ENCODE peak calls at places on chromosomes 4 and X, in eight cellular contexts. G, W, Q, R, B, E, V and D are unnamed samples.

GRCh38 chr4:8553958-8554357 is 26.2 kb upstream of the GPR78 start:
- ATAC-seq in G (no peak), W (no peak), Q (no peak), R (no peak), B (no peak), E (no peak), V (no peak), D (no peak)

GRCh38 chrX:32874839-32875238 is 336.5 kb downstream of the DMD start:
- ATAC-seq in G (no peak), W (no peak), Q (no peak), R (no peak), B (no peak), E (no peak), V (no peak), D (no peak)

GRCh38 chr4:94548571-94548970 is 96.8 kb downstream of the PDLIM5 start:
- ATAC-seq in G (peak; percentile 89), W (peak; percentile 82), Q (peak; percentile 93), R (peak; percentile 56), B (peak; percentile 30), E (peak; percentile 89), V (peak; percentile 87), D (peak; percentile 22)

GRCh38 chr4:3079694-3080123 is 5.2 kb downstream of the HTT start:
- ATAC-seq in G (no peak), W (no peak), Q (no peak), R (peak; percentile 10), B (no peak), E (no peak), V (no peak), D (no peak)

GRCh38 chr4:40607224-40607623 is 22.4 kb downstream of the RBM47 start:
- ATAC-seq in G (no peak), W (no peak), Q (no peak), R (peak; percentile 55), B (no peak), E (no peak), V (no peak), D (peak; percentile 16)

GRCh38 chrX:38692961-38693360 is 108.3 kb upstream of the MID1IP1 start:
- ATAC-seq in G (no peak), W (no peak), Q (no peak), R (no peak), B (no peak), E (no peak), V (no peak), D (no peak)

GRCh38 chr4:151429957-151430548 is 21.1 kb downstream of the FHIP1A start:
- ATAC-seq in G (no peak), W (no peak), Q (no peak), R (no peak), B (peak; percentile 61), E (no peak), V (no peak), D (no peak)

GRCh38 chrX:133435544-133436124 is 20.3 kb upstream of the GPC4 start:
- ATAC-seq in G (no peak), W (no peak), Q (no peak), R (no peak), B (peak; percentile 35), E (no peak), V (no peak), D (no peak)

GRCh38 chrX:30889147-30890125 is at the start of gene TAB3:
- ATAC-seq in G (peak; percentile 98), W (peak; percentile 92), Q (peak; percentile 96), R (peak; percentile 89), B (peak; percentile 97), E (peak; percentile 96), V (peak; percentile 96), D (peak; percentile 97)

GRCh38 chr4:40238700-40239548 is 42.1 kb downstream of the RHOH start:
- ATAC-seq in G (peak; percentile 44), W (peak; percentile 86), Q (no peak), R (peak; percentile 58), B (peak; percentile 78), E (no peak), V (no peak), D (no peak)

GRCh38 chrX:154719132-154719675 is 31.7 kb downstream of the GAB3 start:
- ATAC-seq in G (peak; percentile 62), W (no peak), Q (peak; percentile 52), R (peak; percentile 48), B (peak; percentile 25), E (no peak), V (peak; percentile 56), D (peak; percentile 22)

GRCh38 chr4:55012363-55013255 is 112.8 kb downstream of the KDR start:
- ATAC-seq in G (no peak), W (no peak), Q (no peak), R (no peak), B (no peak), E (no peak), V (no peak), D (peak; percentile 28)

GRCh38 chr4:11614426-11614825 is 185.7 kb upstream of the HS3ST1 start:
- ATAC-seq in G (no peak), W (peak; percentile 86), Q (peak; percentile 59), R (no peak), B (no peak), E (no peak), V (peak; percentile 71), D (no peak)

GRCh38 chrX:103614999-103615398 is 7.2 kb downstream of the TCEAL3 start:
- ATAC-seq in G (no peak), W (no peak), Q (no peak), R (no peak), B (no peak), E (no peak), V (peak; percentile 41), D (no peak)

GRCh38 chr4:128379860-128380259 is 92.2 kb upstream of the PGRMC2 start:
- ATAC-seq in G (peak; percentile 77), W (peak; percentile 97), Q (peak; percentile 56), R (peak; percentile 89), B (no peak), E (peak; percentile 53), V (peak; percentile 27), D (no peak)

DNA sequence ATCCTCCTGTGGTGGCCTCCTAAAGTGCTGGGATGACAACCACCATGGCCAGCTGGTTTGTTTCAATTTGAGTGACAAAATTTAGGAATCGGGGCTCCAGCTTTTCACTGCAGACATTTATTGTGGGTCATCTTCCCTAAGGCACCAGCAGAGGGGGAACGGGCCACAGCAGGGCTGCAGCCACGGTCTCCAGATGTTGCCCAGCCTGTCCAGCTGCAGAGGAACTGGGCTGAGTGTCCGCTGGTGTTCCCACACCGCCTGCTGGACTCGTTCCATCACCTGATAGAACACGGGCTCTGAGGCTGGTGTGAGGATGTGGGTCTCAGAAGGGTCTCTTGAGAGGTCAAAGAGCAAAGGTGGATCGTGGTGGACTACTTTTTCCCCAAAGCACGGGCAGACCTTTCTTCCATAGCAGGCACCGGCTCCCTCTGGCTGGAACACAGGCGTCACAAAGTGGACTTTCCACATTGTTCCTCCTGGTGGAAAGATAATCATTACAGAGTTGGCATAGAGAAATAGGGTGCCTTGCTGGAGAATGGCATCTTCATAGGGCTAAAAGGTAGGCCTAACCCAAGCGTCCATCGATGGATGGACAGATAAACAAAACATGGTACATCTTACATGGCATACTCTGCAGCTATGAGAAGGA is 5.7 kb upstream of the ARSD start:
- ATAC-seq in G (no peak), W (no peak), Q (no peak), R (peak; percentile 50), B (no peak), E (no peak), V (no peak), D (no peak)
- TF ChIP-seq POLR2A in G (no peak), W (no peak), Q (no peak), R (no peak), B (no peak), E (no peak), V (no peak), D (no peak)

GRCh38 chrX:149513713-149514427 is 8.8 kb upstream of the IDS start:
- ATAC-seq in G (peak; percentile 10), W (no peak), Q (no peak), R (no peak), B (no peak), E (no peak), V (no peak), D (no peak)
- H3K27ac ChIP-seq in G (no peak overlapping the region), W (no peak overlapping the region), Q (no peak overlapping the region), R (no peak overlapping the region), B (no peak overlapping the region), E (no peak overlapping the region), V (no peak overlapping the region), D (no peak overlapping the region)

GRCh38 chr4:52750213-52750612 is 1.0 kb downstream of the ERVMER34-1 start:
- ATAC-seq in G (no peak), W (no peak), Q (no peak), R (no peak), B (no peak), E (no peak), V (no peak), D (no peak)
- TF ChIP-seq POLR2A in G (no peak), W (no peak), Q (no peak), R (no peak), B (no peak), E (no peak), V (no peak), D (no peak)

GRCh38 chr4:170007113-170007512 is 19.1 kb downstream of the MFAP3L start:
- ATAC-seq in G (no peak), W (no peak), Q (no peak), R (no peak), B (no peak), E (peak; percentile 52), V (no peak), D (no peak)
- H3K27ac ChIP-seq in G (no peak overlapping the region), W (no peak overlapping the region), Q (no peak overlapping the region), R (no peak overlapping the region), B (no peak overlapping the region), E (peak overlapping the region; percentile 75), V (no peak overlapping the region), D (no peak overlapping the region)

DNA sequence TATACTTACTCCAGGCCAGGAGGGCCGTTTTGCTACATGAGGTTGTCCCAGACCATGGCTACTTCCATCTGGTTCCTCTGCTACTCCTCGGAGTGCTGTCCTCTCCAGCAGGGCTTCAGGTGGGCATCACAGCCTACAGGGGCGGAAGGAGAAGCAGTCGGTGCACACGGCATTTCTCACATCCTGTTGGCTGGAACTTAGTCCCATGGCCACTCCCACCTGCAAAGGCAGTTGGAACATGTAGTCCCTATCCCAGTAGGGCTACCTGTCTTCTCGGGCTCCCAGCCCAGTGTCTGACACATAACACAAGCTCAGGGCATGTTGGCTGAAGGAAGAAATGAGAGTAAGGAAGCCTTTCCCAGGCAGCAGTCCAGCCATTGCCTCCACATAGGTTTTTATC is 7.7 kb upstream of the STK32B start:
- ATAC-seq in G (no peak), W (peak; percentile 25), Q (no peak), R (no peak), B (no peak), E (no peak), V (no peak), D (no peak)
- TF ChIP-seq POLR2A in G (no peak), W (no peak), Q (no peak), R (no peak), B (no peak), E (no peak), V (no peak), D (no peak)

GRCh38 chr4:5887361-5888221 is 5.3 kb downstream of the CRMP1 start:
- ATAC-seq in G (peak; percentile 32), W (peak; percentile 55), Q (no peak), R (no peak), B (peak; percentile 5), E (no peak), V (peak; percentile 39), D (peak; percentile 30)
- H3K27ac ChIP-seq in G (no peak overlapping the region), W (no peak overlapping the region), Q (peak overlapping the region; percentile 73), R (no peak overlapping the region), B (no peak overlapping the region), E (no peak overlapping the region), V (no peak overlapping the region), D (no peak overlapping the region)

GRCh38 chrX:24153175-24153795 is 3.8 kb downstream of the ZFX start:
- ATAC-seq in G (no peak), W (no peak), Q (no peak), R (no peak), B (no peak), E (no peak), V (no peak), D (no peak)
- TF ChIP-seq POLR2A in G (no peak), W (no peak), Q (no peak), R (no peak), B (no peak), E (no peak), V (no peak), D (no peak)